ENCODE peak calls at places on chromosomes 4 and X, in seven cellular contexts. S is fibroblast of pulmonary artery, C is GM13976, W is A549, M is nephron progenitor cell, N is HFF-Myc, J is left ventricle myocardium inferior. U is an unnamed sample.

GRCh38 chr4:123435246-123436113 is 38.9 kb downstream of the SPRY1 start:
- DNase-seq in S (no peak), C (no peak), W (no peak), M (no peak), N (no peak), J (no peak), U (no peak)

GRCh38 chr4:4216668-4217067 is 10.1 kb downstream of the OTOP1 start:
- DNase-seq in S (peak), C (no peak), W (no peak), M (no peak), N (peak), J (no peak), U (no peak)

GRCh38 chr4:41281038-41281634 is 24.4 kb downstream of the UCHL1 start:
- DNase-seq in S (peak), C (peak), W (peak), M (peak), N (peak), J (no peak), U (peak)

GRCh38 chrX:68842781-68843581 is 14.2 kb downstream of the EFNB1 start:
- DNase-seq in S (no peak), C (no peak), W (no peak), M (no peak), N (no peak), J (peak), U (no peak)

GRCh38 chr4:150150545-150151156 is 72.4 kb downstream of the DCLK2 start:
- DNase-seq in S (no peak), C (no peak), W (no peak), M (no peak), N (no peak), J (peak), U (no peak)

GRCh38 chr4:73998040-73999011 is at the start of gene CXCL5:
- DNase-seq in S (peak), C (no peak), W (peak), M (peak), N (no peak), J (peak), U (peak)

GRCh38 chrX:19642517-19643109 is 127.3 kb upstream of the MAP3K15 start:
- DNase-seq in S (no peak), C (no peak), W (no peak), M (no peak), N (no peak), J (no peak), U (no peak)

GRCh38 chrX:40267334-40268118 is 169.8 kb upstream of the BCOR start:
- DNase-seq in S (no peak), C (peak), W (no peak), M (no peak), N (no peak), J (no peak), U (no peak)

GRCh38 chr4:56681158-56681848 is at the start of gene HOPX:
- DNase-seq in S (peak), C (peak), W (no peak), M (no peak), N (no peak), J (peak), U (peak)

GRCh38 chr4:26173619-26174018 is 147.2 kb upstream of the RBPJ start:
- DNase-seq in S (no peak), C (no peak), W (no peak), M (no peak), N (no peak), J (no peak), U (no peak)

GRCh38 chrX:13506574-13506973 is 62.8 kb upstream of the EGFL6 start:
- DNase-seq in S (peak), C (peak), W (peak), M (peak), N (no peak), J (peak), U (peak)

GRCh38 chr4:153651961-153652784 is 31.9 kb upstream of the TLR2 start:
- DNase-seq in S (no peak), C (no peak), W (no peak), M (no peak), N (no peak), J (no peak), U (no peak)

GRCh38 chrX:14873676-14874049 is 442 bp downstream of the MOSPD2 start:
- DNase-seq in S (no peak), C (no peak), W (no peak), M (no peak), N (no peak), J (no peak), U (no peak)

GRCh38 chr4:24991015-24991414 is 39.7 kb downstream of the LGI2 start:
- DNase-seq in S (peak), C (no peak), W (no peak), M (no peak), N (no peak), J (no peak), U (no peak)

GRCh38 chrX:10900585-10901289 is 210.4 kb upstream of the HCCS start:
- DNase-seq in S (peak), C (no peak), W (peak), M (no peak), N (no peak), J (no peak), U (peak)

GRCh38 chr4:39151120-39151713 is 31.1 kb upstream of the WDR19 start:
- DNase-seq in S (peak), C (no peak), W (no peak), M (no peak), N (no peak), J (no peak), U (no peak)

GRCh38 chr4:101987623-101988243 is 197.2 kb downstream of the BANK1 start:
- DNase-seq in S (no peak), C (no peak), W (no peak), M (no peak), N (no peak), J (no peak), U (no peak)

GRCh38 chr4:128782076-128782715 is 27.3 kb upstream of the JADE1 start:
- DNase-seq in S (no peak), C (peak), W (no peak), M (no peak), N (no peak), J (peak), U (no peak)

GRCh38 chr4:70660106-70660505 is 6.2 kb downstream of the JCHAIN start:
- DNase-seq in S (no peak), C (no peak), W (no peak), M (no peak), N (no peak), J (no peak), U (no peak)

GRCh38 chr4:121900132-121900983 is 30.1 kb upstream of the BBS7 start:
- DNase-seq in S (peak), C (peak), W (peak), M (peak), N (peak), J (no peak), U (peak)

GRCh38 chrX:39214380-39215126 is 413.3 kb downstream of the MID1IP1 start:
- DNase-seq in S (no peak), C (no peak), W (no peak), M (no peak), N (no peak), J (no peak), U (no peak)

GRCh38 chrX:102650903-102651241 is 411 bp upstream of the GPRASP1 start:
- DNase-seq in S (no peak), C (peak), W (no peak), M (no peak), N (no peak), J (no peak), U (no peak)

GRCh38 chrX:102651242-102651967 is at the start of gene GPRASP1:
- DNase-seq in S (peak), C (peak), W (no peak), M (peak), N (no peak), J (peak), U (no peak)

GRCh38 chrX:102654696-102655095 is 3.4 kb downstream of the GPRASP1 start:
- DNase-seq in S (no peak), C (no peak), W (no peak), M (no peak), N (no peak), J (peak), U (no peak)

GRCh38 chrX:102651968-102652744 is 873 bp downstream of the GPRASP1 start:
- DNase-seq in S (peak), C (peak), W (peak), M (peak), N (no peak), J (no peak), U (no peak)
- TF ChIP-seq CTCF in S (peak), C (peak), W (peak), M (peak), N (peak), J (peak), U (no peak)

GRCh38 chr4:105895324-105895608 is at the start of gene NPNT:
- DNase-seq in S (no peak), C (peak), W (no peak), M (peak), N (no peak), J (no peak), U (peak)
- TF ChIP-seq CTCF in S (no peak), C (no peak), W (no peak), M (no peak), N (no peak), J (no peak), U (no peak)

GRCh38 chr4:55635760-55636621 is at the start of gene NMU:
- DNase-seq in S (peak), C (peak), W (no peak), M (peak), N (no peak), J (peak), U (peak)
- TF ChIP-seq CTCF in S (no peak), C (peak), W (no peak), M (no peak), N (no peak), J (no peak), U (no peak)

GRCh38 chr4:40197879-40198689 is 1.3 kb downstream of the RHOH start:
- DNase-seq in S (no peak), C (no peak), W (no peak), M (no peak), N (no peak), J (no peak), U (no peak)
- TF ChIP-seq CTCF in S (no peak), C (no peak), W (no peak), M (no peak), N (no peak), J (no peak), U (no peak)

DNA sequence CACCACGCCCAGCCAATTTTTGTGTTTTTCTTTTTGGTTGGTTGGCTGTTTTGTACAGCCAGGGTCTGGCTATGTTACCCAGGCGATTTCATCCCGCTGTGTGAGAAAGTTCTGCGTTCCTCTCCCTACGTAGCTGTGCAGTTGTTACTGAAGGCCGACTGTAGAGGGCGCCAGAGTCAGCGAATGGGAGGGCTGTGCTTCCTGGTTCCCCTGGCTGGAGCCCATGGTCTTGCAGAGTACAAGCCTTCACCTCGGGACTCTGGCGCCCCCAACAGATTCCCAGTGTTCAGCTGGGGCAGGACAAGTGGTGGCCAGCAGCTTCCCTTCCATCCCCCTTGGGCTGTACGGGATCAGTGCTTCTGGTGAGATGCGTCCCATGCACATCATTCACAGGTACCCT is 5.6 kb upstream of the CT45A1 start:
- DNase-seq in S (no peak), C (peak), W (peak), M (peak), N (no peak), J (no peak), U (peak)
- TF ChIP-seq CTCF in S (peak), C (peak), W (no peak), M (no peak), N (peak), J (peak), U (no peak)

DNA sequence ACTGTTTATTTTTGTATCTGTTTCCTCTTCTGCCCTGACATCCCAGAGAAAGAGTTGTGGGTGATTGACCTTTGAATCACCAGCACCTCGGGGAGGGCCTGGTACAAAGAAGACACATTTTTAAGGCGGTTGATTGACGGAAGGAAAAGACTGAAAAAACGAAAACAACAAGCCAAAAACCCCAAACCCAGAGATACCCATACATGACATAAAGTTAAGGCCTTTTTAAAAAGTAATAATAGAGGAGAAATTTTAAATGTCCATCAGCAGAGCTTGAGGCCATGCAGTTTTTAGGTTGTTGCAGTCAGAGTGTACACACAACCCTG is 110.0 kb downstream of the GNL3L start:
- DNase-seq in S (no peak), C (no peak), W (no peak), M (no peak), N (no peak), J (no peak), U (no peak)
- TF ChIP-seq CTCF in S (no peak), C (no peak), W (no peak), M (no peak), N (no peak), J (no peak), U (no peak)

DNA sequence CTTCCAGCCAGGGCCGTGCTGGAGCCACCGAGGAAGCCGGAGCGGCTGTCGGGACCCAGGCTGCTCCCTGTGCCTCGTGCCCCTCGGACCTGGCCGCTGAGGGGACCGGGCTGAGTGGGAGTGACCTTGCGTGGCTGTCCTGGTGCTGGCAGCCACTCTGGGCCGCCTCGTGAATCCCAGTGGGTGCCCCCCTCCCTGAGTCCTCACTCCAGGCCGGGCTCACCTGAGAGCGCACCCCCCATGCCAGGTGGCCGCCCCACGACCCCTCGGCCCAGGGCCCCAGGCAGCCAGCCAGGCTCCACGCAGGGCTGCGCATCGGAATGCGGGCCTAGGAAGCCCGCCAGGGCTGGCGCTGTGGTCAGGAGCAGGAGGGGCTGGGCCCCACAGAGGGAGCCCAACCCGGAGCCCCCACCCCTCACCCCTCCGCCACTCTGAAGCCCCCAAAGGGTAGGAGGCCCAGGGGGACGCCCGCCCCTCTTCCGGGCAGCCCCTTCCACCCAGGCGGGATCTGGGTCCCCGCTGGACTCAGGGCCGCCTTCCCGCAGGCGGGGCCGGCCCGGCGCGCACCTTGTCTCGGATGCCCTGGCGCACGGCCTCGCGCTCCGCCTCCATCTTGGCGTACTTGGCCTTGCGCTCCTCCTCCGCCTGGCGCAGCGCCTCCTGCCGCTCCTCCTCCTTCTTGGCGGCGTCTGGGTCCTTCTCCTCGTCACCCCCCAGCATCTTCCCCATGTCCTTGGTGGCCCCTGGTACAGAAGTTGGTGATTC is 33.9 kb downstream of the CPLX1 start:
- DNase-seq in S (no peak), C (peak), W (no peak), M (peak), N (no peak), J (no peak), U (no peak)
- TF ChIP-seq CTCF in S (no peak), C (no peak), W (no peak), M (no peak), N (peak), J (no peak), U (no peak)

GRCh38 chr4:145148980-145149379 is 31.4 kb downstream of the OTUD4 start:
- DNase-seq in S (no peak), C (no peak), W (no peak), M (no peak), N (no peak), J (no peak), U (no peak)

GRCh38 chr4:145153181-145153903 is 27.0 kb downstream of the OTUD4 start:
- DNase-seq in S (peak), C (no peak), W (no peak), M (no peak), N (no peak), J (no peak), U (no peak)

GRCh38 chr4:145153904-145154298 is 26.5 kb downstream of the OTUD4 start:
- DNase-seq in S (no peak), C (peak), W (no peak), M (no peak), N (no peak), J (no peak), U (no peak)

GRCh38 chr4:145155268-145155870 is 25.0 kb downstream of the OTUD4 start:
- DNase-seq in S (no peak), C (no peak), W (no peak), M (no peak), N (no peak), J (no peak), U (no peak)

GRCh38 chr4:145154573-145154972 is 25.8 kb downstream of the OTUD4 start:
- DNase-seq in S (peak), C (peak), W (peak), M (peak), N (no peak), J (no peak), U (peak)
- TF ChIP-seq CTCF in S (peak), C (peak), W (peak), M (peak), N (peak), J (peak), U (no peak)

DNA sequence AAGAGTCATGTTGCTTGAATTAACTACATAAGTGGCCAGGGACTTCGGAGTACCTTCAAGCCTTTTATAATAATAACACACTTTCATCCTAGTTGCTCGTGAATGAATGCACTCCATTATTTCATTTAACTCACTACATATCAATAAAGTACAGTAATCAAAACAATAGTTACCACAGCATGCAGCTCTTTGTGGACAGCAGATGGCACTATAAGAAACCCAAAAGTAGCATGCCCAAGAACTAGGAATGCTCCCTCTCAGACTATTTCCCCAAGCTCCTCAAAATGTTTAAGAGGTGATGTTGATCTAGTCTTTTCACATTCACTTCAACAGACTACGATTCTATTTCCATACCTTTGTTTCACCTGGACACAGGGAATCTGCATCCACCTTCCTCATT is 500.8 kb upstream of the DIAPH2 start:
- DNase-seq in S (peak), C (no peak), W (no peak), M (no peak), N (no peak), J (no peak), U (no peak)
- TF ChIP-seq CTCF in S (peak), C (no peak), W (peak), M (peak), N (no peak), J (peak), U (no peak)